ENCODE peak calls at places on chromosomes 7 and 10, in ten cellular contexts. I, P, Q, W, O, L, B, V, Z and D are unnamed samples.

GRCh38 chr7:16650266-16650665 is 4.3 kb downstream of the BZW2 start:
- DNase-seq in V (no peak), B (no peak), L (no peak), I (no peak), W (no peak), Q (no peak), O (no peak), Z (no peak), P (no peak), D (no peak)

GRCh38 chr7:16083931-16084330 is 337.4 kb downstream of the CRPPA start:
- DNase-seq in W (no peak), B (no peak), Q (no peak), Z (no peak), O (peak), V (no peak), I (no peak), P (peak), L (no peak), D (no peak)

GRCh38 chr7:157576415-157576814 is 239.6 kb downstream of the DNAJB6 start:
- DNase-seq in V (no peak), I (no peak), L (no peak), Q (peak), P (no peak), Z (no peak), B (no peak), W (peak), O (no peak), D (peak)

GRCh38 chr7:35026154-35026553 is 11.1 kb downstream of the DPY19L1 start:
- DNase-seq in B (no peak), L (no peak), V (no peak), P (no peak), Z (no peak), I (no peak), O (no peak), Q (no peak), W (no peak), D (no peak)

GRCh38 chr10:7460006-7460405 is 49.2 kb upstream of the SFMBT2 start:
- DNase-seq in I (no peak), P (no peak), B (no peak), Z (no peak), L (no peak), W (no peak), O (no peak), V (no peak), Q (no peak), D (no peak)

GRCh38 chr7:128017880-128018845 is 13.1 kb downstream of the LRRC4 start:
- DNase-seq in Q (no peak), P (no peak), V (no peak), L (no peak), O (peak), I (no peak), Z (peak), B (peak), W (no peak), D (no peak)

GRCh38 chr7:17408904-17409290 is 110.4 kb downstream of the AHR start:
- DNase-seq in O (peak), P (no peak), V (no peak), W (no peak), Q (no peak), B (no peak), Z (no peak), L (no peak), I (no peak), D (no peak)

GRCh38 chr7:29619111-29619510 is 55.5 kb downstream of the PRR15 start:
- DNase-seq in O (no peak), P (no peak), I (no peak), Z (no peak), V (no peak), L (no peak), B (no peak), Q (no peak), W (no peak), D (no peak)

GRCh38 chr7:22184549-22185199 is 172.3 kb downstream of the RAPGEF5 start:
- DNase-seq in W (no peak), V (no peak), P (no peak), L (no peak), Q (no peak), B (no peak), O (no peak), Z (no peak), I (no peak), D (no peak)

GRCh38 chr7:131499801-131500200 is 56.6 kb downstream of the PODXL start:
- DNase-seq in I (no peak), L (no peak), O (no peak), V (no peak), Z (no peak), W (no peak), P (no peak), Q (no peak), B (no peak), D (no peak)

GRCh38 chr7:2792856-2793487 is 51.1 kb downstream of the GNA12 start:
- DNase-seq in B (no peak), Q (no peak), W (no peak), Z (no peak), I (peak), L (no peak), P (no peak), O (no peak), V (no peak), D (no peak)

GRCh38 chr10:119022846-119023552 is 6.5 kb upstream of the NANOS1 start:
- DNase-seq in V (peak), P (no peak), Z (no peak), O (peak), B (peak), Q (no peak), I (no peak), L (no peak), W (peak), D (no peak)

GRCh38 chr10:3783313-3783689 is 1.7 kb downstream of the KLF6 start:
- DNase-seq in P (no peak), L (peak), W (peak), Q (peak), Z (peak), V (peak), I (no peak), O (peak), B (peak), D (peak)

GRCh38 chr10:11588878-11589277 is 22.6 kb downstream of the USP6NL start:
- DNase-seq in V (no peak), Q (no peak), O (no peak), W (no peak), L (no peak), Z (no peak), I (no peak), P (no peak), B (no peak), D (no peak)

GRCh38 chr7:4739528-4739992 is 35.9 kb upstream of the AP5Z1 start:
- DNase-seq in L (no peak), O (peak), B (no peak), Z (no peak), V (no peak), Q (peak), I (no peak), P (peak), W (no peak), D (peak)